ENCODE peak calls at places on chromosomes 2 and 18, in eight cellular contexts. N is RPMI7951, O is lung, D is NCI-H2171 treated with DMSO at 0.1 percent for 48 hours, H is skeletal muscle cell, K is G401, S is endothelial cell, Z is pons. U is an unnamed sample.

GRCh38 chr2:174138161-174138560 is 110.2 kb downstream of the OLA1 start:
- DNase-seq in H (no peak), O (no peak), K (no peak), S (no peak), N (peak; percentile 24), D (no peak), Z (no peak), U (peak; percentile 20)

GRCh38 chr2:120465989-120466703 is 120.2 kb downstream of the INHBB start:
- DNase-seq in N (no peak), O (no peak), D (peak; percentile 57), K (peak; percentile 13), S (peak; percentile 53), Z (no peak), H (no peak), U (no peak)

GRCh38 chr18:44856157-44856556 is 175.5 kb downstream of the SETBP1 start:
- DNase-seq in S (no peak), D (peak; percentile 89), H (no peak), K (peak; percentile 99), Z (peak; percentile 20), O (no peak), N (no peak), U (peak; percentile 75)

GRCh38 chr2:120863173-120863545 is 127.5 kb downstream of the GLI2 start:
- DNase-seq in N (no peak), Z (no peak), H (no peak), K (no peak), D (no peak), S (no peak), O (no peak), U (no peak)

GRCh38 chr2:98805412-98806265 is 74.7 kb upstream of the MGAT4A start:
- DNase-seq in S (no peak), O (peak; percentile 82), D (peak; percentile 37), Z (peak; percentile 64), K (no peak), N (peak; percentile 76), H (peak; percentile 42), U (peak; percentile 92)

GRCh38 chr2:109247812-109248211 is 118.8 kb downstream of the SH3RF3 start:
- DNase-seq in H (no peak), N (no peak), K (peak; percentile 82), O (no peak), S (no peak), D (no peak), Z (peak; percentile 42), U (no peak)

GRCh38 chr2:46909771-46910419 is 5.7 kb downstream of the MCFD2 start:
- DNase-seq in S (no peak), N (peak; percentile 95), O (no peak), Z (no peak), H (no peak), K (peak; percentile 15), D (no peak), U (peak; percentile 91)

GRCh38 chr2:66555511-66556324 is 120.8 kb downstream of the MEIS1 start:
- DNase-seq in K (peak; percentile 65), O (no peak), Z (peak; percentile 61), H (no peak), S (no peak), N (no peak), D (peak; percentile 11), U (peak; percentile 90)

GRCh38 chr2:219029829-219030165 is 11.5 kb downstream of the CFAP65 start:
- DNase-seq in O (peak; percentile 78), D (peak; percentile 68), K (peak; percentile 81), N (peak; percentile 65), H (peak; percentile 16), S (peak; percentile 88), Z (peak; percentile 83), U (peak; percentile 81)

GRCh38 chr2:109030870-109031480 is 42.0 kb upstream of the EDAR start:
- DNase-seq in K (no peak), S (no peak), H (no peak), Z (no peak), D (no peak), N (no peak), O (no peak), U (no peak)

GRCh38 chr2:58369594-58369993 is 128.5 kb upstream of the FANCL start:
- DNase-seq in D (no peak), K (no peak), O (no peak), S (no peak), N (no peak), H (no peak), Z (no peak), U (no peak)

GRCh38 chr18:76445275-76445674 is 49.8 kb downstream of the ZNF516 start:
- DNase-seq in N (peak; percentile 73), O (no peak), D (no peak), H (peak; percentile 62), S (no peak), Z (no peak), K (no peak), U (peak; percentile 50)

GRCh38 chr2:43305537-43305936 is 79.1 kb upstream of the ZFP36L2 start:
- DNase-seq in K (no peak), H (no peak), Z (peak; percentile 69), D (no peak), N (no peak), O (peak; percentile 53), S (no peak), U (no peak)

GRCh38 chr2:42969231-42970150 is 177.1 kb upstream of the HAAO start:
- DNase-seq in D (no peak), Z (no peak), K (no peak), O (no peak), H (peak; percentile 92), N (peak; percentile 89), S (no peak), U (peak; percentile 88)

GRCh38 chr18:35267161-35267651 is 22.8 kb downstream of the ZSCAN30 start:
- DNase-seq in D (peak; percentile 90), S (peak; percentile 34), Z (peak; percentile 64), N (peak; percentile 46), H (no peak), K (peak; percentile 72), O (peak; percentile 73), U (peak; percentile 32)